ENCODE peak calls at places on chromosomes 1 and 21, in eight cellular contexts. S is CD8-positive, alpha-beta T cell; F is HCT116; P is MM.1S; M is progenitor cell of endocrine pancreas; C is dorsolateral prefrontal cortex; R is mammary epithelial cell; A is GM12865. O is an unnamed sample.

GRCh38 chr1:54570161-54570560 is 22.1 kb downstream of the ACOT11 start:
- DNase-seq in M (no peak), P (no peak), S (no peak), R (no peak), A (no peak), C (no peak), F (no peak), O (no peak)

GRCh38 chr21:43590220-43590619 is 69.1 kb downstream of the HSF2BP start:
- DNase-seq in S (no peak), P (no peak), C (no peak), F (no peak), A (no peak), R (peak), M (no peak), O (peak)

GRCh38 chr1:205232945-205233397 is 5.2 kb downstream of the TMCC2 start:
- DNase-seq in P (no peak), S (no peak), M (no peak), R (no peak), A (peak), C (no peak), F (no peak), O (no peak)

GRCh38 chr1:90155721-90156487 is 161.0 kb downstream of the ZNF326 start:
- DNase-seq in A (peak), F (no peak), C (no peak), S (no peak), R (peak), M (no peak), P (peak), O (no peak)

GRCh38 chr1:19734056-19734455 is 65.7 kb downstream of the TMCO4 start:
- DNase-seq in M (no peak), R (no peak), F (no peak), P (no peak), A (no peak), S (no peak), C (no peak), O (no peak)

GRCh38 chr1:151508721-151509292 is 2.4 kb upstream of the CGN start:
- DNase-seq in P (no peak), F (peak), R (no peak), C (no peak), A (no peak), M (no peak), S (no peak), O (no peak)

GRCh38 chr1:40974945-40975344 is 4.6 kb upstream of the CTPS1 start:
- DNase-seq in P (no peak), S (no peak), A (no peak), M (no peak), R (no peak), F (no peak), C (no peak), O (no peak)

GRCh38 chr1:234605983-234606730 is 3.8 kb downstream of the IRF2BP2 start:
- DNase-seq in A (peak), F (no peak), C (no peak), P (peak), M (no peak), S (peak), R (peak), O (peak)

GRCh38 chr1:225872075-225872430 is 10.1 kb downstream of the TMEM63A start:
- DNase-seq in R (no peak), A (no peak), C (no peak), P (no peak), S (no peak), F (no peak), M (no peak), O (no peak)

GRCh38 chr1:1344672-1345361 is 4.4 kb downstream of the DVL1 start:
- DNase-seq in P (no peak), M (peak), R (peak), A (no peak), C (no peak), F (peak), S (no peak), O (peak)

GRCh38 chr1:86154581-86155060 is 2.0 kb downstream of the COL24A1 start:
- DNase-seq in S (no peak), F (no peak), P (no peak), R (peak), M (peak), A (no peak), C (peak), O (peak)

GRCh38 chr1:202216691-202217090 is 23.1 kb downstream of the LGR6 start:
- DNase-seq in P (no peak), C (no peak), F (no peak), M (no peak), R (no peak), S (no peak), A (no peak), O (no peak)

GRCh38 chr1:196002906-196003305 is 605.3 kb downstream of the KCNT2 start:
- DNase-seq in M (no peak), C (no peak), R (peak), P (no peak), F (no peak), S (no peak), A (no peak), O (no peak)

GRCh38 chr1:30912203-30912602 is 3.6 kb upstream of the SDC3 start:
- DNase-seq in R (no peak), P (no peak), S (no peak), M (no peak), F (no peak), C (no peak), A (no peak), O (no peak)

GRCh38 chr1:151574575-151575529 is 34.7 kb downstream of the TUFT1 start:
- DNase-seq in F (peak), M (no peak), A (peak), C (no peak), P (no peak), S (no peak), R (peak), O (peak)

GRCh38 chr1:45913183-45913924 is 109.9 kb downstream of the MAST2 start:
- DNase-seq in S (no peak), R (peak), F (no peak), C (no peak), M (no peak), P (no peak), A (no peak), O (peak)

GRCh38 chr1:177627148-177627910 is 342.5 kb downstream of the SEC16B start:
- DNase-seq in P (no peak), R (no peak), C (no peak), M (no peak), A (no peak), S (no peak), F (no peak), O (no peak)
- TF ChIP-seq CTCF in P (no peak), R (no peak), C (no peak), M (no peak), A (no peak), S (no peak), F (no peak), O (no peak)

GRCh38 chr1:82836246-82836645 is 1035.5 kb downstream of the ADGRL2 start:
- DNase-seq in C (no peak), S (no peak), R (no peak), A (no peak), F (no peak), M (no peak), P (no peak), O (no peak)

GRCh38 chr1:82845371-82845770 is 1044.6 kb downstream of the ADGRL2 start:
- DNase-seq in R (no peak), F (no peak), S (no peak), M (no peak), A (no peak), P (no peak), C (no peak), O (no peak)

GRCh38 chr1:82837261-82837660 is 1036.5 kb downstream of the ADGRL2 start:
- DNase-seq in C (no peak), F (no peak), R (no peak), S (no peak), A (no peak), P (no peak), M (no peak), O (no peak)

GRCh38 chr1:82838066-82838465 is 1037.3 kb downstream of the ADGRL2 start:
- DNase-seq in P (no peak), S (no peak), A (no peak), R (peak), F (no peak), M (no peak), C (no peak), O (peak)

GRCh38 chr1:82840192-82840591 is 1039.5 kb downstream of the ADGRL2 start:
- DNase-seq in M (no peak), C (no peak), F (no peak), R (no peak), A (no peak), S (no peak), P (no peak), O (no peak)
- TF ChIP-seq CTCF in M (no peak), C (no peak), F (no peak), R (no peak), A (no peak), S (no peak), P (no peak), O (no peak)

GRCh38 chr1:246591504-246591903 is 25.2 kb downstream of the CNST start:
- DNase-seq in A (peak), F (no peak), S (no peak), P (peak), C (no peak), R (no peak), M (no peak), O (no peak)

GRCh38 chr1:246591958-246592357 is 25.7 kb downstream of the CNST start:
- DNase-seq in F (no peak), P (no peak), S (no peak), C (no peak), M (no peak), A (no peak), R (no peak), O (peak)

GRCh38 chr1:246591047-246591446 is 24.8 kb downstream of the CNST start:
- DNase-seq in A (peak), C (no peak), S (no peak), F (no peak), M (no peak), P (peak), R (no peak), O (no peak)

GRCh38 chr1:246595146-246595545 is 28.9 kb downstream of the CNST start:
- DNase-seq in F (no peak), P (no peak), M (no peak), S (no peak), C (no peak), A (no peak), R (peak), O (no peak)

DNA sequence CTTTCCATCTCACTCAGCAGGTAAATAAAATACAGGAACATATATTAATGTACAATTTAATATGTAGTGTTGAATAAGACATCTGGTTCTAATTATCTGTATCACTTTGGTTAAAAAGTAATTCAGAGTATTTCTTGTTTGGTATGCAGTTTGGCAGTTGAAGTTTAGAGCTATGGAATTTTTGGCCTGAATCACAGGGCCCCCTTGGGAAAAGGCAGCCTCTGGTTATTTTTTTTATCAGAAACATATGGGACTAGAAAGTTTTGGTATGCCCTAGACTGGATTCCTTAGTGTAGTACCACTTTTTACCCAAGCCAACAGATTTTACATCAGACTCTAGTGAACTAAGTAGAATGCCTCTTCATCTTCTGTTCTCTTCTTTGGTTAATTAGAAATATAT is 26.4 kb downstream of the CNST start:
- DNase-seq in M (no peak), F (no peak), R (no peak), C (no peak), A (no peak), P (no peak), S (no peak), O (peak)
- TF ChIP-seq CTCF in M (no peak), F (no peak), R (no peak), C (no peak), A (no peak), P (no peak), S (no peak), O (no peak)

GRCh38 chr21:45877821-45878469 is 103.6 kb upstream of the COL6A1 start:
- DNase-seq in S (no peak), P (no peak), R (no peak), A (no peak), F (no peak), C (peak), M (no peak), O (peak)
- TF ChIP-seq CTCF in S (no peak), P (no peak), R (no peak), A (no peak), F (no peak), C (no peak), M (no peak), O (no peak)

DNA sequence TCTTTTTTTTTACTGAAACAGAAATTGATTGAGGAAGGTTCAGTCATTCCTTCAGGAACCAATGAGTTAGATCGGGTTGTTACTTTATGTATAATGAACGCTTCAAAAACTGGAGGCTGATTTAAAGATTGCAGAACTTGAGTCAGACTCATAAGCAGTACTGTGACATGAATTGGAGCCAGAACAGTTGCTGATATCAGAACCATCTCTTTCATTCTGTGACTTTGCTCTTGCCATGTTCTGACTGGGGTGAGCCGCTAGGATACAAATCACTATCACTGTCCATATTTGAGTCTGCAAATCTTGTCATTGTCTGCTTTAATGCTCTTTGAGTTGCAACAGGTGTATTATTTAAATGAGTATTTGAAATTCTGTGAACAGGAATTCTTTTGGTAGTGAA is 52.5 kb downstream of the LRIG2 start:
- DNase-seq in P (no peak), S (no peak), M (no peak), A (no peak), F (no peak), C (no peak), R (no peak), O (no peak)
- TF ChIP-seq CTCF in P (no peak), S (no peak), M (no peak), A (no peak), F (no peak), C (no peak), R (no peak), O (no peak)